ENCODE peak calls at places on chromosomes 12 and 14, in eight cellular contexts. I is WERI-Rb-1; R is mucosa of descending colon; D is A549; B is CD8-positive, alpha-beta T cell; N is uterus; T is cardiac fibroblast; E is fibroblast of pulmonary artery. Z is an unnamed sample.
A peak's percentile ranks its signal among the peaks of the same experiment; 100 is the strongest.

GRCh38 chr12:54641089-54641488 is 6.4 kb upstream of the LACRT start:
- DNase-seq in D (no peak), R (no peak), I (no peak), N (no peak), E (no peak), B (no peak), T (no peak), Z (no peak)

GRCh38 chr12:112347521-112347920 is 34.7 kb downstream of the HECTD4 start:
- DNase-seq in B (no peak), R (no peak), E (peak; percentile 49), D (no peak), I (no peak), T (peak; percentile 81), N (no peak), Z (peak; percentile 90)

GRCh38 chr14:48665077-48665784 is 920.9 kb downstream of the RPS29 start:
- DNase-seq in D (no peak), I (no peak), N (no peak), T (peak; percentile 1), B (no peak), R (no peak), E (peak; percentile 0), Z (no peak)

GRCh38 chr14:35122696-35123387 is 490 bp downstream of the PRORP start:
- DNase-seq in D (no peak), B (no peak), R (peak; percentile 66), N (no peak), I (no peak), E (peak; percentile 61), T (peak; percentile 66), Z (peak; percentile 3)

GRCh38 chr12:15146585-15146984 is 74.6 kb downstream of the RERG start:
- DNase-seq in I (no peak), B (no peak), N (no peak), T (no peak), R (no peak), D (no peak), E (peak; percentile 10), Z (no peak)

GRCh38 chr12:109685574-109686447 is 27.8 kb upstream of the FAM222A start:
- DNase-seq in I (no peak), E (no peak), B (no peak), N (no peak), T (no peak), R (no peak), D (no peak), Z (no peak)

GRCh38 chr12:48787791-48788521 is 933 bp downstream of the ADCY6 start:
- DNase-seq in I (no peak), N (no peak), B (no peak), R (no peak), D (no peak), E (no peak), T (no peak), Z (no peak)

GRCh38 chr12:65813983-65814382 is 10.3 kb upstream of the HMGA2 start:
- DNase-seq in N (no peak), T (no peak), I (no peak), B (no peak), R (no peak), D (no peak), E (no peak), Z (no peak)

GRCh38 chr12:98224584-98225221 is 290.7 kb upstream of the TMPO start:
- DNase-seq in D (no peak), T (no peak), N (no peak), E (no peak), B (no peak), I (no peak), R (no peak), Z (no peak)

GRCh38 chr12:19278407-19278806 is 148.9 kb downstream of the PLEKHA5 start:
- DNase-seq in T (no peak), D (no peak), I (no peak), N (no peak), E (no peak), R (peak; percentile 25), B (no peak), Z (no peak)

GRCh38 chr12:115984607-115985006 is 292.9 kb downstream of the MED13L start:
- DNase-seq in E (no peak), B (no peak), D (no peak), T (no peak), I (no peak), N (no peak), R (no peak), Z (no peak)

GRCh38 chr12:15931590-15932053 is 20.5 kb downstream of the DERA start:
- DNase-seq in I (peak; percentile 21), R (no peak), T (peak; percentile 48), D (peak; percentile 50), N (no peak), E (no peak), B (no peak), Z (no peak)

GRCh38 chr12:30795660-30796507 is 41.1 kb upstream of the CAPRIN2 start:
- DNase-seq in N (peak; percentile 33), T (peak; percentile 91), R (peak; percentile 19), E (peak; percentile 87), B (peak; percentile 44), D (peak; percentile 69), I (peak; percentile 60), Z (no peak)

GRCh38 chr14:99157246-99157645 is 114.8 kb downstream of the BCL11B start:
- DNase-seq in N (no peak), R (no peak), E (no peak), D (no peak), T (no peak), B (no peak), I (no peak), Z (no peak)

GRCh38 chr14:21852061-21852664 is 178.5 kb upstream of the OR4E1 start:
- DNase-seq in I (peak; percentile 19), N (no peak), E (peak; percentile 42), D (peak; percentile 38), R (peak; percentile 65), B (peak; percentile 71), T (peak; percentile 27), Z (no peak)

GRCh38 chr14:26379951-26380350 is 217.9 kb downstream of the NOVA1 start:
- DNase-seq in E (peak; percentile 46), N (no peak), T (no peak), I (no peak), B (no peak), D (no peak), R (no peak), Z (no peak)

GRCh38 chr14:77547512-77547911 is 48.9 kb upstream of the ISM2 start:
- DNase-seq in R (no peak), E (no peak), I (no peak), T (no peak), D (no peak), N (no peak), B (no peak), Z (no peak)

GRCh38 chr14:92362781-92363235 is 39.8 kb downstream of the SLC24A4 start:
- DNase-seq in B (no peak), R (peak; percentile 35), D (peak; percentile 19), T (peak; percentile 21), I (no peak), E (peak; percentile 4), N (no peak), Z (no peak)

DNA sequence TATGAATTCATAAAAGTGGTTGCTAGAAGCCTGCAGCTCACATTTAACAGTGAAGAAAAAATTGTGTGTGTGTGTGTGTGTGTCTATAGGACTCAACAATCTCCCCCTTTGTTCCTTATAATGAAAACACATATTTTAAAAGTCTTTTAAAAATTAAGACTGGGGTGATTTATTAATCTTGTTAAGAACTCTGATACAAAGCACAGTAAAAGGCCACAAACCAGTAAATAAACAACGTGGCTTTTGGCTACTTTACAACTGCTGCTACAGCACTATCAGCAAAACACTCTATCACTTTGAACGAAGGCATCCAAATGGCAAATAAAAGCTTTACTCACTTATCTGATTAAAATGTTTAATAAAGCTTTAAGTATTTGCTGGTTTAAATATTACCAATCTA is 614 bp upstream of the VCPKMT start:
- DNase-seq in B (no peak), N (no peak), D (no peak), T (no peak), I (no peak), E (no peak), R (no peak), Z (no peak)
- H3K4me3 ChIP-seq in B (peak overlapping the region; percentile 69), N (peak overlapping the region; percentile 78), D (peak overlapping the region; percentile 71), T (no peak overlapping the region), I (peak overlapping the region; percentile 91), E (no peak overlapping the region), R (no peak overlapping the region), Z (no peak overlapping the region)

GRCh38 chr12:68067762-68068376 is 78.6 kb downstream of the IFNG-AS1 start:
- DNase-seq in I (no peak), R (no peak), T (peak; percentile 14), N (no peak), B (no peak), E (peak; percentile 1), D (peak; percentile 12), Z (no peak)
- TF ChIP-seq CTCF in I (peak; percentile 54), R (no peak), T (peak; percentile 66), N (no peak), B (no peak), E (peak; percentile 44), D (no peak), Z (peak; percentile 42)

DNA sequence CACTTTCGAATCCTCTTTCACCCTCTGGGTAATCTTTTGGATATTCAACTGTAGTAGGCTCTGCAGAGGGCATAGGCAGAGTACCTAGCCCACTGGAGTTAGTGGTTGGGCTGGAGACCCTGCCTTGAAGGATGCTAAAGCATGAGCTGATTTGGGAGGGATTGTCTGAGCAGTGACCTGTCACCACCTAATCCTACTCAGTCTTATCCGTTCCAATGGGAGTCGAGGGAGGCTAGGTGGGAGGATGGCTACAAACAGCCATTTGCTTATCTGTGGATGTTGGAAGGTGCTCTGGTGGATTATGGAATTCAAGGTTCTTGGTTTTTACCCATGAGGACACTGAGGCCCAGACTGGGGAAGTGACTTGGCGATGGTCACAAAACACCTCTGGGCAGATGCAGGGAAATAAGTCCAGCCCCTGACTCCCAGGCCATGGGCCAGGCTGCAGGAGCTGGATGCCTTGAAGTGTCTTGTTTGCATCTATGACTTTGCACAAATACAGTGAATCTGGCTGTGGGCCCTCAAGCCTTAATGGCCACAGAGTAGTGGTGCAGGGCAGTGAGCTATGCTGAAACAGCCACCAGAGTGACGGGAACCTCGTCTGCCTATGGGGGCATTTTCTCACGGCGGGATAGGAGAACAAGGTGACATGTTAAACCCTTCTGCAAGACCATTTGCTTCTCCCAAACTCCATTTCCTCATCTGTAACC is 3.7 kb downstream of the KMT5A start:
- DNase-seq in E (no peak), I (peak; percentile 34), N (no peak), B (no peak), D (no peak), T (no peak), R (peak; percentile 10), Z (no peak)
- H3K4me3 ChIP-seq in E (peak overlapping the region; percentile 63), I (peak overlapping the region; percentile 57), N (peak overlapping the region; percentile 55), B (peak overlapping the region; percentile 42), D (peak overlapping the region; percentile 89), T (peak overlapping the region; percentile 52), R (no peak overlapping the region), Z (peak overlapping the region; percentile 71)

GRCh38 chr14:63853831-63854293 is 1.1 kb downstream of the SYNE2 start:
- DNase-seq in E (peak; percentile 77), T (peak; percentile 63), I (peak; percentile 46), N (peak; percentile 62), B (peak; percentile 60), R (peak; percentile 74), D (peak; percentile 60), Z (no peak)

GRCh38 chr14:63854330-63854729 is 1.5 kb downstream of the SYNE2 start:
- DNase-seq in I (peak; percentile 38), E (no peak), N (no peak), B (no peak), D (no peak), T (no peak), R (no peak), Z (no peak)

GRCh38 chr14:63852271-63852816 is 460 bp upstream of the SYNE2 start:
- DNase-seq in T (peak; percentile 24), E (peak; percentile 33), B (no peak), I (no peak), R (no peak), D (peak; percentile 29), N (no peak), Z (no peak)

GRCh38 chr14:63855272-63855671 is 2.5 kb downstream of the SYNE2 start:
- DNase-seq in E (no peak), I (no peak), N (no peak), T (no peak), B (no peak), D (no peak), R (no peak), Z (no peak)

GRCh38 chr14:63852817-63853730 is at the start of gene SYNE2:
- DNase-seq in N (peak; percentile 67), E (peak; percentile 77), R (peak; percentile 85), T (peak; percentile 65), B (peak; percentile 85), I (peak; percentile 85), D (peak; percentile 75), Z (no peak)
- TF ChIP-seq CTCF in N (peak; percentile 71), E (no peak), R (peak; percentile 40), T (no peak), B (peak; percentile 19), I (peak; percentile 15), D (peak; percentile 12), Z (no peak)

Z was measured in AG04450.